ENCODE peak calls at places on chromosomes 2 and 18, in eight cellular contexts. L is CD4-positive, alpha-beta memory T cell; K is stimulated activated naive CD8-positive, alpha-beta T cell treated with anti-CD3 and anti-CD28 coated beads, Interleukin-15, Interleukin-2, amounts not matched to agents 100 U/mL and 50 U/mL, for 24 hours; T is NCI-H446 treated with DMSO at 0.1 percent for 48 hours; Q is GM10248; U is CD8-positive, alpha-beta T cell; R is H4; X is activated T-cell treated with anti-CD3 and anti-CD28 coated beads for 1 hour. Y is an unnamed sample.

GRCh38 chr2:234823877-234824376 is 127.9 kb upstream of the SH3BP4 start:
- DNase-seq in T (no peak), Q (no peak), X (no peak), L (no peak), R (peak; percentile 77), K (no peak), U (no peak), Y (no peak)

GRCh38 chr2:233012301-233012971 is 620 bp downstream of the NGEF start:
- DNase-seq in K (no peak), T (no peak), R (no peak), U (no peak), Q (no peak), L (no peak), X (no peak), Y (no peak)

GRCh38 chr18:45409971-45410370 is 205.3 kb upstream of the SLC14A2 start:
- DNase-seq in Q (no peak), T (no peak), R (no peak), U (no peak), K (no peak), L (no peak), X (no peak), Y (no peak)

GRCh38 chr18:24992491-24992890 is 359.5 kb downstream of the ZNF521 start:
- DNase-seq in T (no peak), K (no peak), X (no peak), U (no peak), R (no peak), L (no peak), Q (no peak), Y (no peak)

GRCh38 chr2:85244798-85245197 is 83.0 kb downstream of the TGOLN2 start:
- DNase-seq in L (no peak), X (no peak), K (no peak), R (no peak), T (no peak), U (no peak), Q (no peak), Y (no peak)

GRCh38 chr18:2240311-2240705 is 331.0 kb downstream of the METTL4 start:
- DNase-seq in R (peak; percentile 36), L (no peak), X (no peak), K (no peak), Q (no peak), U (no peak), T (no peak), Y (no peak)

GRCh38 chr2:23412556-23413155 is 27.7 kb downstream of the KLHL29 start:
- DNase-seq in U (no peak), X (no peak), Q (no peak), T (no peak), L (no peak), R (no peak), K (no peak), Y (no peak)

GRCh38 chr2:9288233-9288632 is 81.6 kb downstream of the ASAP2 start:
- DNase-seq in K (no peak), R (peak; percentile 74), U (no peak), Q (no peak), L (no peak), X (no peak), T (no peak), Y (no peak)

GRCh38 chr2:46298522-46299351 is 1.5 kb downstream of the EPAS1 start:
- DNase-seq in R (no peak), T (no peak), U (no peak), L (no peak), Q (peak; percentile 58), K (peak; percentile 25), X (no peak), Y (peak; percentile 17)

GRCh38 chr2:156191547-156191946 is 141.0 kb downstream of the NR4A2 start:
- DNase-seq in L (no peak), Q (no peak), R (peak; percentile 62), T (no peak), K (no peak), X (no peak), U (no peak), Y (no peak)

GRCh38 chr2:137910641-137911040 is 53.6 kb upstream of the HNMT start:
- DNase-seq in L (no peak), R (no peak), K (no peak), U (no peak), T (peak; percentile 17), X (no peak), Q (no peak), Y (no peak)

GRCh38 chr18:23710068-23710527 is 20.8 kb downstream of the LAMA3 start:
- DNase-seq in R (peak; percentile 88), L (no peak), X (no peak), U (no peak), K (no peak), T (no peak), Q (no peak), Y (no peak)

GRCh38 chr2:95372216-95372829 is 30.2 kb upstream of the FAHD2A start:
- DNase-seq in R (no peak), U (no peak), Q (no peak), T (no peak), L (no peak), X (no peak), K (no peak), Y (no peak)

GRCh38 chr2:131047920-131048560 is 45.2 kb downstream of the FAM168B start:
- DNase-seq in L (no peak), X (no peak), K (no peak), T (no peak), Q (no peak), U (no peak), R (no peak), Y (no peak)

Y was measured in activated T-helper 2 cell treated with anti-CD3 and anti-CD28 coated beads, Interferon-gamma antibody, Interleukin-2, Interleukin-4, amounts not matched to agents 10 μg/mL and 5 μg/mL and 100 μg/mL, durations not matched to agents 14 hours and 24 hours and 36 hours.